ENCODE peak calls at places on chromosome 10, in four cellular contexts. C, N, M and F are unnamed samples.

GRCh38 chr10:93039721-93040120 is 20.9 kb upstream of the CYP26C1 start:
- DNase-seq in C (peak), N (no peak), M (peak), F (peak)

GRCh38 chr10:51246156-51246555 is 171.9 kb downstream of the PRKG1 start:
- DNase-seq in C (no peak), N (no peak), M (no peak), F (peak)

GRCh38 chr10:86665868-86666267 is 2.4 kb upstream of the LDB3 start:
- DNase-seq in C (no peak), N (no peak), M (no peak), F (no peak)

GRCh38 chr10:21528452-21529235 is 3.2 kb upstream of the SKIDA1 start:
- DNase-seq in C (peak), N (no peak), M (peak), F (peak)

GRCh38 chr10:60283397-60283796 is 106.3 kb downstream of the ANK3 start:
- DNase-seq in C (peak), N (no peak), M (no peak), F (no peak)

GRCh38 chr10:14701466-14701865 is 73.2 kb downstream of the FAM107B start:
- DNase-seq in C (no peak), N (no peak), M (no peak), F (no peak)

GRCh38 chr10:134743-135600 is at the start of gene ZMYND11:
- DNase-seq in C (peak), N (peak), M (peak), F (peak)

GRCh38 chr10:123580426-123580825 is 85.7 kb upstream of the GPR26 start:
- DNase-seq in C (no peak), N (no peak), M (no peak), F (no peak)

GRCh38 chr10:49286686-49287085 is 12.3 kb upstream of the C10orf71 start:
- DNase-seq in C (no peak), N (no peak), M (no peak), F (no peak)

GRCh38 chr10:86067436-86068050 is 299.1 kb downstream of the GRID1 start:
- DNase-seq in C (no peak), N (no peak), M (no peak), F (no peak)

GRCh38 chr10:791639-792038 is 102.2 kb upstream of the DIP2C start:
- DNase-seq in C (no peak), N (no peak), M (no peak), F (no peak)

GRCh38 chr10:91013985-91014384 is 93.1 kb upstream of the ANKRD1 start:
- DNase-seq in C (no peak), N (no peak), M (no peak), F (no peak)

GRCh38 chr10:132200344-132201110 is 13.8 kb downstream of the DPYSL4 start:
- DNase-seq in C (no peak), N (no peak), M (no peak), F (no peak)

GRCh38 chr10:131677671-131678070 is 223.1 kb upstream of the PPP2R2D start:
- DNase-seq in C (no peak), N (no peak), M (no peak), F (no peak)

GRCh38 chr10:65861249-65861648 is 1064.6 kb upstream of the LRRTM3 start:
- DNase-seq in C (no peak), N (no peak), M (peak), F (peak)

GRCh38 chr10:49592726-49593563 is 17.2 kb upstream of the SLC18A3 start:
- DNase-seq in C (peak), N (peak), M (peak), F (peak)

GRCh38 chr10:43054593-43054992 is 22.3 kb upstream of the RET start:
- DNase-seq in C (no peak), N (no peak), M (no peak), F (no peak)

GRCh38 chr10:83252169-83252568 is 887.1 kb upstream of the GHITM start:
- DNase-seq in C (no peak), N (no peak), M (no peak), F (no peak)

GRCh38 chr10:43048301-43049051 is 28.4 kb upstream of the RET start:
- DNase-seq in C (no peak), N (no peak), M (no peak), F (no peak)

GRCh38 chr10:22329150-22329549 is 8.3 kb downstream of the BMI1 start:
- DNase-seq in C (no peak), N (no peak), M (no peak), F (no peak)

GRCh38 chr10:114168450-114169009 is 5.5 kb downstream of the CCDC186 start:
- DNase-seq in C (no peak), N (no peak), M (no peak), F (no peak)

GRCh38 chr10:75165684-75166622 is 44.6 kb upstream of the VDAC2 start:
- DNase-seq in C (no peak), N (no peak), M (no peak), F (peak)

GRCh38 chr10:88366772-88367171 is 216.3 kb downstream of the RNLS start:
- DNase-seq in C (no peak), N (no peak), M (no peak), F (no peak)

GRCh38 chr10:129877773-129878371 is 86.2 kb downstream of the EBF3 start:
- DNase-seq in C (peak), N (no peak), M (no peak), F (no peak)
- TF ChIP-seq CTCF in C (peak), N (peak), M (peak), F (no peak)

DNA sequence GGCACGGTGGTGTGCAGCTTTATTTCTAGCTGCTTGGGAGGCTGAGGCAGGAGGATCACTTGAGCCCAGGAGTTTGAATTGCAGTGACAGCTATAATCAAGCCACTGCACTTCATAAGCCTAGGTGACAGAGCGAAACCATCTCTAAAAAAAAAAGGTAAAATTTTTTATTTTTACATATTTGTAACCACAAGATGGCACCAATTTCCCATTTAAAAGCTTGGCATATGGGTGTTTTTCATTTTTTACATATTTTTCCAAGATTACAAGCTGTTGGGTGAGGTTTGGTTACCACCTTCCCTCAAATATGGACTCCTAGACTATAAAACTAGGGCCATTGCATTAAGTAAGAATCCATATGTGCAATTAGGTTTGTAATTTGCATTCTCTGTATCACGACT is 129.2 kb upstream of the ACBD5 start:
- DNase-seq in C (no peak), N (no peak), M (peak), F (no peak)
- TF ChIP-seq CTCF in C (peak), N (no peak), M (peak), F (peak)

GRCh38 chr10:77456414-77456813 is 181.2 kb downstream of the KCNMA1 start:
- DNase-seq in C (no peak), N (peak), M (no peak), F (no peak)
- TF ChIP-seq CTCF in C (no peak), N (peak), M (peak), F (no peak)

DNA sequence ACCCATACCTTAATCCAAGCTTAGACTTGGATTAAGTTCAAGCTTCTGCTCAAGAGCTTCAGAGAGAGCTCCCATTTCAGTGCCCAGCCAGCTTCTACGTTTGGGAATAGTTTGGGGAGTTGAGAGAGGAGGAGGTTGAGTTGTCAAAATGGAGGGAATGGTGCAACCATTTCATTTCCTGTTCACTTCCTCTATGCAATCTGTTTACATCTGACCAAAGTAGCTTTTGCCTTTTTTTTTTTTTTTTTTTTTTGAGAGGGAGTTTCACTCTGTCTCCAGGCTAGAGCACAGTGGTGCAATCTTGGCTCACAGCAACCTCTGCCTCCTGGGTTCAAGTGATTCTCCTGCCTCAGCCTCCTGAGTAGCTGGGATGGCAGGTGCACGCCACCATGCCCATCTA is 65.8 kb downstream of the ENTPD1 start:
- DNase-seq in C (no peak), N (no peak), M (no peak), F (no peak)
- TF ChIP-seq CTCF in C (no peak), N (no peak), M (no peak), F (no peak)

DNA sequence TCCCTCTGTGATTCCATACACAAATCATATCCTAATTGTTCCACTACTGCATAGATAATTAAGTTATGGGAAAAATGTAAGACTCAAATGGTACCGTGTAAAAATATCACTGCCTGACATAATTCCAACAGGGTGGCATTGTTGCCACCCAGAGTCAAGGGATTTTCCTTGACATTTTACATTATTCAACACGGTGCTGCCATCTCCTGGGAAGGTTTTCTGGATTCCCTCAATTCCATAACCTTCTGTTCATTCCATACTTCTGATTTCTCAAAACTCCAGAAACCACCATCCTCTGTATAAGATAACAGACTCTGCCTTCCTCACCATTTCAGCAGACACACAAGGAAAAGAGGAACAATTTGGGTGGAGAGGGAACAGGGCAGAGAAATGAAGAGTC is 495.9 kb downstream of the XPNPEP1 start:
- DNase-seq in C (no peak), N (no peak), M (peak), F (peak)
- TF ChIP-seq CTCF in C (no peak), N (no peak), M (peak), F (peak)

DNA sequence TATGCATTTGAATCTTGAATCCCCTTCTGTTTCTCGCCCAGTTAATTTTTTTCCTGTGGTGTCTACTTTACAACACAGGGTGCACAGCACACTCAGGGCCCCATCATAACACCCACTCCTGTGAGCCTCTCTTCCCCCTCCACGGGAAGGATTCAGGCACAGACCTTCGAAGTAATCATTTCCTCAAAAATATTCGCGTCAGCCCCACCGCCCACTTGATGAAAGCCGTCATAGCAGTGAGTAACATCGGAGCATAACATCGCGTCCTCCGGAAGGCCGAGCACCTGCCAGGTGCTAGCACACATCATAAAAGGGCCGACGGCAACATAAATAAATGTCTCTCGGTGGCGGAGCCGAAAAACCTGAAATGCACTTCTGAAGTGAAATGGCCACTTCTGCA is 201.7 kb upstream of the ADARB2 start:
- DNase-seq in C (no peak), N (no peak), M (no peak), F (no peak)
- TF ChIP-seq CTCF in C (no peak), N (no peak), M (no peak), F (no peak)

DNA sequence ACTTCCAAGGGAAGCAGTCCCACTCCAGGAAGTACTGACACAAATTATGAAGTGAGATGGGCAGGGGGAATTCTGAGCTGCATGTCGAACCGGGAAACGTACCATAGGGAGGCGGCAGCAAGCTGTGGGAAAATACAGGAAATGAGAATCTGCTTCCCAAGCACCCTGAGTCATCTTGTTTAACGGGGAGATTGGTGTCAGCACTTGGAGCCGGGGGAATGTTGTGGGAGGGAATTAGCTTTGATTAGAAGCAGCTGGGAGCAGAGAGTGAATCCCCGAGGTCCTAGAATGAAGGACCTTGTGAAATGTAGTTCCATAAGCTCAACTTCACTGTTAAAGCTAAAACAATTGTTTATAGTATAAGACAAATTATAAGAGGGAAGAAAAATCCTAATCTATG is 141.4 kb upstream of the PRKCQ start:
- DNase-seq in C (peak), N (peak), M (peak), F (peak)
- TF ChIP-seq CTCF in C (peak), N (no peak), M (peak), F (peak)

GRCh38 chr10:119862524-119862923 is 10.1 kb downstream of the MCMBP start:
- DNase-seq in C (no peak), N (no peak), M (no peak), F (no peak)

GRCh38 chr10:119858063-119858462 is 14.6 kb downstream of the MCMBP start:
- DNase-seq in C (peak), N (no peak), M (no peak), F (no peak)

GRCh38 chr10:119860866-119861601 is 11.6 kb downstream of the MCMBP start:
- DNase-seq in C (peak), N (no peak), M (peak), F (no peak)

GRCh38 chr10:119863951-119864565 is 8.6 kb downstream of the MCMBP start:
- DNase-seq in C (no peak), N (no peak), M (no peak), F (no peak)

GRCh38 chr10:119859422-119860258 is 13.0 kb downstream of the MCMBP start:
- DNase-seq in C (peak), N (no peak), M (peak), F (peak)
- TF ChIP-seq CTCF in C (peak), N (peak), M (peak), F (peak)